ENCODE peak calls at places on chromosome 7, in five cellular contexts. U, I, T, C and D are unnamed samples.

GRCh38 chr7:39589323-39590111 is 23.3 kb downstream of the YAE1 start:
- DNase-seq in U (peak), I (no peak), T (no peak), C (peak), D (no peak)

GRCh38 chr7:150410680-150411346 is 31.7 kb downstream of the ZNF775 start:
- DNase-seq in U (peak), I (no peak), T (no peak), C (no peak), D (no peak)

GRCh38 chr7:129163875-129164544 is 19.5 kb downstream of the TSPAN33 start:
- DNase-seq in U (peak), I (no peak), T (no peak), C (peak), D (no peak)

GRCh38 chr7:37915438-37915837 is 1.2 kb downstream of the SFRP4 start:
- DNase-seq in U (no peak), I (peak), T (no peak), C (no peak), D (no peak)

GRCh38 chr7:43791-44540 is 148.4 kb upstream of the FAM20C start:
- DNase-seq in U (no peak), I (no peak), T (no peak), C (no peak), D (no peak)

GRCh38 chr7:2529161-2530075 is 9.8 kb downstream of the LFNG start:
- DNase-seq in U (peak), I (peak), T (peak), C (peak), D (no peak)

GRCh38 chr7:131625817-131626372 is 69.5 kb upstream of the PODXL start:
- DNase-seq in U (peak), I (no peak), T (no peak), C (peak), D (no peak)

GRCh38 chr7:94374231-94374630 is 20.5 kb upstream of the COL1A2 start:
- DNase-seq in U (peak), I (peak), T (peak), C (peak), D (no peak)

GRCh38 chr7:6023974-6024435 is 7.2 kb upstream of the ANKRD61 start:
- DNase-seq in U (no peak), I (no peak), T (no peak), C (no peak), D (no peak)

DNA sequence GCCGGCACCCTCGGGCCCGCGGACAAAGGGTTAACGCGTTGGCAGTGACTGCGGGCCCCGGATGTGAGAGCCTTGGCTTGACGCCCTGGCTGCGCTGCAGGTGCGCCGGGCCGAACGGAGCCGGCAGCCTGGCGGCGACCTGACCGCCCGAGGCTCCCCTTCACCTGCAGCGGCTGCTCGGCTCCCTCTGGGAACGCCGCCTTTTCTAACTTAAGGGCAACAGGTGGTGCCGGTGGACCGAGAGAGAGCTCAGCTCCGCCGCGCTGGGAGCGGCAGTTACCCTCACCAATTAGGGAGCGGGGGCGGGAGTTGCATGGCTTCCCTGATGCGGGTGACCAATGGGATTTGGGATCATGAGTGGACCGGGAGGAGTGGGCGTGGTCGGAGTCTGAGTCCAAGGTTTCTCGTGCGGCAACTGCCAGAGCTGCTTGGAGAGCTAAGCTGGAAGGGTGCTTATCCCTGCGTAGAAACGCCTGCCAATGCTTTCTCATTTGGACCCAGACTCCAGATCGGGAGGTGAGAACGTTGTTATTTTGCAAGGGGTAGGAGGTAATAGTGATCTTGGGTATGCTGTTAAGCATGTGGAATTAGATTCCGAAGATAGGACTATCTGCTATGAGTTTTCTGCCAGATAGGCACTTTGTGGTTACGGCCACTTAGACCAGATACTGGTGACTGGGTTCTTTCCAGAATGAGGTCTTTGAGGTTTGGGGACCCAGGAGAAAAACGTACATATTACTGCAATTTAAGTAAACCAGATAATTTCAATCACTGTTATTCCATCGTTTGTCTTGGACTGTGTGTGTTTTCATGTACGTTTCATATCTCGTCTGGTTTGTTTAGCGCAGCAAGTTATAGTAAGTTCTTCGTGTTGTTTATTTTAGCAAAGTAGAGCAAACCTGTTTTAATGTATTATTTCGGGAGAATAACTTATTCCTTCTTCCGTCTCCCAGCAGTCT is at the start of gene ARL4A:
- DNase-seq in U (peak), I (peak), T (peak), C (peak), D (peak)
- TF ChIP-seq CTCF in U (no peak), I (peak), T (peak), C (peak), D (no peak)

GRCh38 chr7:143355450-143356385 is 6.8 kb downstream of the FAM131B start:
- DNase-seq in U (no peak), I (no peak), T (no peak), C (no peak), D (no peak)
- TF ChIP-seq CTCF in U (no peak), I (no peak), T (no peak), C (no peak), D (no peak)

GRCh38 chr7:104983620-104984539 is 30.1 kb upstream of the KMT2E start:
- DNase-seq in U (peak), I (peak), T (peak), C (peak), D (peak)
- TF ChIP-seq CTCF in U (no peak), I (peak), T (peak), C (peak), D (no peak)

GRCh38 chr7:100719523-100720319 is 547 bp upstream of the EPO start:
- DNase-seq in U (peak), I (no peak), T (no peak), C (peak), D (no peak)
- TF ChIP-seq CTCF in U (no peak), I (no peak), T (no peak), C (peak), D (no peak)

DNA sequence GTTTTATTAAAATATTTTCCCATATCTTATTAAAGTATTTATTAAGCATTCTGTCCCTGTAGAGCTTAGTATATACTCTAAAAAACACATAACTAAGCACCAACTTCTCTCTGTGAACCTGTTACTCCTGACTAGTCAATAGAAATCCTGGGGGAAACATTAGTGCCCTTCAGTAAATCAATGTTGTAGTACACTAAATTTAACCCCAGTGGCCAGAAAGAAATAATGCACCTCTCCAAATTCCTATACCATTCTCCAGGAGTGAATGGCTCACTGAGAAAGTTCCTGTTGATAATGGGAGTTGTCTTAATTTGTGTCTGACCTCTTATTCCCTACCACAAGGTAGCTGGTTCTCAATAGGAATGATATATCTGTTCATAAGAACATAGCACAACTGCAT is 188.2 kb downstream of the SEMA3D start:
- DNase-seq in U (no peak), I (no peak), T (no peak), C (no peak), D (no peak)
- TF ChIP-seq CTCF in U (no peak), I (no peak), T (no peak), C (no peak), D (no peak)

DNA sequence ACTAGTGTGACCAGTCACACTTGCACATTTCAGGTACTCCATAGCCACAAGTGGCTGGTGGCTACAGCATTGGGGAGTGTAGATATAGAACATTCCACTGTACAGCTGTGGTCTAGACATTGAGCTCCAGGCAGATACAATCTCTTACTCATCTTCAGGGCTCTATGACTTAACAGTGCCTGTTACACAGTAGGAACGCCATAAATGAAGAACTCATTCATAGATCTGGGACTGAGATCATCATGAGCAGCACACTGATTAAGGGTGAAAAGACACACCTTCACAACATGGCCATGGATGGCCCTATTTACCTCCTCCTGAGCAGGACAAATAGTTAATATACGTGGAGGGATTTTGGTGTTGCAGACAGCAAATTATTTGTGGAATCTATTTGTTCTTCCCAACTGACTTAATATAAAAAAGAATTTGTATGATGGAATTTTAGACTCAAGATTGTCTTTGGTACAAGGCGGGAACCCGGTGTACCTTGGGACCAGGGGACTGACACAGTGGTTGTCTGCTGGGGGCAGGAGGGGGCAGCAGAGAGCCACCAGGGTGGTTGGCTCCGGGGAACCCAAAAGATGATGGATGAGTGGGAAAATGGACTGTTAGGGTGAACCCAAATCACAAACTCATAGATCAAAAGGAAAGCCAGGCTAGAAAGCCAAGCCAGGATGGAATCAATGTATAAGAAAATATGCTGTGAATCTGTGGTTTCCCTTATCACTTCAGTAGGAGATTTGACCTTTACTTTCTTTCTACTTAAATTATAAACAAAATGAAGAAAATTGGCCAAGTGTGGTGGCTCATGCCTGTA is 24.3 kb upstream of the CPA2 start:
- DNase-seq in U (peak), I (no peak), T (peak), C (peak), D (no peak)
- TF ChIP-seq CTCF in U (peak), I (peak), T (peak), C (peak), D (peak)

GRCh38 chr7:30445770-30446169 is 32.8 kb downstream of the NOD1 start:
- DNase-seq in U (peak), I (peak), T (peak), C (no peak), D (peak)
- TF ChIP-seq CTCF in U (no peak), I (peak), T (peak), C (no peak), D (no peak)

DNA sequence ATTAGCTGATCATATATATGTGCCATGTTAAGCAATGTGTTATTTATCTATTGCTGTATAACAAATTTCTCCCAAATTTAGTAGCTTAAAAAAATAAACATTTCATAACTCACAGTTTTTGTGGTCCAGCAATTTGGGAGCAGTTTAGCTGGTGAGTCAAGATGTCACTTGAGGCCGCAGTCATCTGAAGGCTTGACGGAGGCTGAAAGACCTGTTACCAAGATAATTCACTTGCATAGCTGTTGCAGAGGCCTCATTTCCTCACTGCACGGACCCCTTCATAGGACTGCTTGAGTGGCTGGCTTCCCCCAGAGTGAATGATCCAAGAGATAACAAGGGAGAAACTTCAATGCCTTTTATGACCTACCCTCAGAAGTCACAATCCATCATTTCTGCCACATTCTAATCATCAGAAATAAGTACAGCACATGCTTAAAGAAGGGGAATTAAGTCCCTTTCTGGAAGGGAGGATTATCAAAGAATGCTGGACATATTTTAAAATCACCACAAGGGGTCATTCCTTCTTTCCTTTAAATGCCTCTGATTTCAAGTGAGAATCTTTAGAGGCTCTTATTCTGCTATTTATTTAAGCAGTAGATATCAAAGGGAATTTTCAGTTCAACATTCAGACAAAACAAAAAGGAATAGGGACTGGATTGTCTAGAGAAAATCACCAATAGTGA is 10.5 kb upstream of the SRPK2 start:
- DNase-seq in U (peak), I (no peak), T (no peak), C (no peak), D (no peak)
- TF ChIP-seq CTCF in U (peak), I (no peak), T (no peak), C (peak), D (no peak)